ENCODE peak calls at places on chromosomes 13 and 19, in five cellular contexts. E is esophagus muscularis mucosa, U is right lobe of liver, A is WTC11, R is IMR-90. D is an unnamed sample.

GRCh38 chr13:51525567-51526165 is 58.6 kb upstream of the WDFY2 start:
- DNase-seq in E (no peak), U (no peak), R (peak; percentile 72), A (no peak), D (no peak)

GRCh38 chr19:45767410-45767880 is 1.6 kb downstream of the SIX5 start:
- DNase-seq in A (peak; percentile 69), R (peak; percentile 89), E (no peak), U (peak; percentile 79), D (peak; percentile 93)

GRCh38 chr19:17719730-17720486 is 628 bp downstream of the MAP1S start:
- DNase-seq in A (no peak), R (no peak), E (no peak), U (no peak), D (no peak)

GRCh38 chr19:13842294-13843103 is 34.4 kb upstream of the NANOS3 start:
- DNase-seq in A (peak; percentile 59), R (peak; percentile 65), E (no peak), U (peak; percentile 81), D (peak; percentile 93)

GRCh38 chr19:6048348-6048747 is 62.0 kb downstream of the RFX2 start:
- DNase-seq in U (no peak), A (no peak), E (peak; percentile 64), R (no peak), D (peak; percentile 72)

GRCh38 chr13:77532983-77533382 is 2.5 kb upstream of the SCEL start:
- DNase-seq in R (no peak), U (no peak), A (no peak), E (peak; percentile 37), D (no peak)

GRCh38 chr19:22612316-22612715 is 21.8 kb upstream of the ZNF492 start:
- DNase-seq in A (no peak), E (no peak), U (no peak), R (no peak), D (peak; percentile 30)

GRCh38 chr19:22610121-22610520 is 24.0 kb upstream of the ZNF492 start:
- DNase-seq in U (no peak), R (no peak), E (no peak), A (no peak), D (peak; percentile 59)

GRCh38 chr13:32837973-32838940 is 178.0 kb upstream of the KL start:
- DNase-seq in U (no peak), A (no peak), E (peak; percentile 80), R (no peak), D (no peak)

GRCh38 chr19:55641376-55642152 is 762 bp downstream of the ZNF580 start:
- DNase-seq in A (no peak), U (no peak), R (peak; percentile 18), E (no peak), D (no peak)

GRCh38 chr19:38142176-38143035 is 81.6 kb downstream of the DPF1 start:
- DNase-seq in U (no peak), R (peak; percentile 28), E (no peak), A (peak; percentile 87), D (no peak)

GRCh38 chr19:33186835-33187540 is 7.1 kb upstream of the LRP3 start:
- DNase-seq in R (no peak), A (peak; percentile 17), U (peak; percentile 45), E (no peak), D (no peak)

GRCh38 chr13:40666905-40667621 is 622 bp upstream of the FOXO1 start:
- DNase-seq in R (no peak), U (peak; percentile 81), A (peak; percentile 59), E (peak; percentile 95), D (no peak)

GRCh38 chr13:39501711-39502324 is 101.2 kb downstream of the LHFPL6 start:
- DNase-seq in U (no peak), E (no peak), R (no peak), A (no peak), D (no peak)

GRCh38 chr13:28574617-28575142 is 79.8 kb upstream of the FLT1 start:
- DNase-seq in U (no peak), A (no peak), R (peak; percentile 100), E (no peak), D (no peak)

GRCh38 chr13:109646423-109646822 is 140.0 kb downstream of the IRS2 start:
- DNase-seq in A (no peak), R (no peak), E (no peak), U (no peak), D (no peak)

GRCh38 chr19:3743486-3743885 is 18.0 kb downstream of the APBA3 start:
- DNase-seq in A (no peak), U (no peak), E (no peak), R (no peak), D (no peak)

GRCh38 chr19:45150731-45151725 is 9.8 kb downstream of the NKPD1 start:
- DNase-seq in E (no peak), A (no peak), R (no peak), U (no peak), D (no peak)

GRCh38 chr19:10379880-10380310 is 477 bp downstream of the TYK2 start:
- DNase-seq in U (no peak), A (no peak), R (no peak), E (no peak), D (no peak)

DNA sequence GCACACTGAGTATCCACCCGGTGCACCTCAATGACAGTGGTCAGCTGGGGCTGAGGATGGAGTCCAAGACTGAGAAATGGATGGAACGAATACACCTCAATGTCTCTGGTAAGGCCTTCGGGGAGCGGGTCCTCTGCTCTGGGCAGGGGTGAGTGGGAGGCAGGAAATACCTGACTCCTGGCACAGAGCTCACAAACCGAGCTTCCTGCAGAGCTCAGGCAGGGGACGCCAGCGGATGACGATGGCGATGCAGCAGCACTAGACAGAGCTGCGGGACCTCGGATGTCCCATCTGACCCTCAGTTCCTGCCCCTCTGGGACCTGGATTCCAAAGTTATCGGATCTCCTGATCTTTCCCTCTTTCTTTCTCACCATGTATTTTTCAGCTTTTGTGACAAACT is 3.8 kb downstream of the CD22 start:
- DNase-seq in R (no peak), U (no peak), E (no peak), A (no peak), D (no peak)
- TF ChIP-seq CTCF in R (no peak), U (no peak), E (no peak), A (no peak), D (no peak)

GRCh38 chr13:98411013-98411412 is 165.9 kb downstream of the STK24 start:
- DNase-seq in R (no peak), E (no peak), A (no peak), U (no peak), D (no peak)

GRCh38 chr13:98411617-98412310 is 165.1 kb downstream of the STK24 start:
- DNase-seq in R (no peak), A (no peak), U (no peak), E (no peak), D (no peak)

GRCh38 chr13:98415326-98416070 is 161.4 kb downstream of the STK24 start:
- DNase-seq in U (no peak), E (no peak), R (no peak), A (no peak), D (no peak)

GRCh38 chr13:98416408-98416807 is 160.5 kb downstream of the STK24 start:
- DNase-seq in R (no peak), E (no peak), U (no peak), A (no peak), D (no peak)

DNA sequence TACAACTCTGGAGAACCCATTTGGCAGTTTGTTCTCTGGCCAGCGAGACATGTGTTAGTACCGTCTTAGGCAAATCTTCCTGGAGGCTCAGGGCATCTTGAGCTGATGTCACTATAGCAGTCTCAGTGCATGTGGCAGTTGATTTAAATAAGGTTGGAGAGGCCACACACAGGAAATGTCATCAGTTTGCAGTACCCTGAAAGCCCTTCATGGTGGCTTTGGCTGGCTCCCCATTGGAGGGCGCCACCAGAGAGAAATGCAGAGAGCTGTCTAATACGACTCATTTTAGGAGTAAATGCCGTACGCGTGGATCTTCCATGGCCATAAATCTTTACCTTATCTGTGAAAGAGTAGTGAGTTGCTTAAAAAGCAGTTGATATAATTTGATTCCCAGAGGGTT is 163.1 kb downstream of the STK24 start:
- DNase-seq in R (no peak), A (no peak), U (no peak), E (no peak), D (no peak)
- TF ChIP-seq CTCF in R (no peak), A (no peak), U (no peak), E (no peak), D (no peak)

DNA sequence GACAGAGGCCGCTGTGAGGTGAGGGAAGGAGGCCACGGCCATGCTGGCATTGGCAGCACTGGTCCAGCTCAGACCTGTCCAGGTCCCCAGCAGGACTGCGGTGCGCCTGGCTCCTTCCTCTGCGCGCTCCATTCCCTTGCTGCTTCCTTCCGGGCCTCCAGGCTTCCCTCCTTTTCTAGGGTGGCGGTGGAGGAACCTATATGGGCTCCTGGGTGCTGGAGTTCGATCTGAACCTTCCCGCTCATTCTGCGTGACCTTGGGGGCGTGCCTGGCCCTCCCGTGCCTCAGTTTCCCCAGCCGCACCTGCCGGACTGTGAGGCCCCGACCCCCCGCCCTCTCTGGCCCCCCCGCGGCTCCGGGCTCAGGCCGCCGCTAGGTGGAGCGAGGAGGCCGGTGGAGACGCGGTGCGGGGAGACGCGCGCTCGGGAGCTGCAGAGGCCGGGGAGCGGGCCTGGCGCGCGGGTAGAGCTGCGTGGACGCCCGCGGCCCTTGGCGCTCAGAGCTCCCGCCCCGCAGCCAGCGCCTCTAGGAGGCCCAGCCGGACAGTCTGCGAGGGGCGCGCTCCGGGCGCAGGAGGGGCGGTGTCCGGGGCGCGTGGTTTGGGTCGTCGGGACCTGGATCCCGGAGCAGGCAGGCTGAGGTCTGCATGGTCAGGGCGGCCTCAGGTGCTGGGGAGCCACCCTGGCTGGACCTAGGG is 29.9 kb downstream of the EFNA2 start:
- DNase-seq in E (no peak), U (peak; percentile 67), A (peak; percentile 66), R (peak; percentile 25), D (no peak)
- TF ChIP-seq CTCF in E (peak; percentile 76), U (peak; percentile 61), A (peak; percentile 32), R (peak; percentile 68), D (peak; percentile 74)

DNA sequence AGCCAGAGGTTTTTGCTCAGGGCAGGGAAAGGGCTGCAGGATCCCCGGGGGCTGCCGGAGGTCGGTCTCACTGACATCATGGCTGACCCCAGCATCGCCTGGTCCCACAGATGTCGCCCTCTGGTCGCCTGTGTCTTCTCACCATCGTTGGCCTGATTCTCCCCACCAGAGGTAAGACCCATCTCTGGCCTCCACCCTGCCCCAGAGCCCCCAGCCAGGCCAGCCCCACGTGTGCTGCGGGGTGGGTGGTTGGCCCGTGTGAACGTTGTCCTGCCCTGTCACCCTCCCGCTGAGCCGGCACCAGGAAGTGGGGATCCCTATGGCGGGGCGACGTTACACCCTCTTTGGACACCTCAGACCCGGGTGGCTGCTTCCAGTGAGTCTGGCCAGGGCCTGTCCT is 906 bp downstream of the FXYD5 start:
- DNase-seq in E (no peak), U (no peak), A (no peak), R (no peak), D (no peak)
- TF ChIP-seq CTCF in E (no peak), U (no peak), A (no peak), R (no peak), D (no peak)

DNA sequence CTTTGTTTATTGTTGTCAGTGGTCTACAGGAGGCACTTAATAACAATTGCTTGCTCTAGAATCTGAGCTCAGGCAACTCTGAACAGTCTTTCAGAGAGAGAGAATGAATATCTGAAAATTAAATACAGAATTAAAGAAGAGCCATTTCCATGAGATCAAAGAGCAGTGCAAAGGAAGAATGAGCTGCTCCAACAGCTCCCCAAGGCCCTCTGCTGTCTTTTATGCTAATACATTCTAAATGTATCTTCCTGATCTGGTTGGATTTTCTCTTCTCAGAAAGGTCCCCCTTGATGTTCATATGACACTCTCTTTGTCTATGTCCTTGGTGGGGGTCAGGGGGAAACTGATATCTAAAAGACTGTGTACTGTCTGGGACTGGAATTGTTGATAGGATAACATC is 1029.6 kb downstream of the PCDH9 start:
- DNase-seq in E (no peak), R (no peak), A (no peak), U (no peak), D (no peak)
- TF ChIP-seq CTCF in E (no peak), R (peak; percentile 2), A (no peak), U (no peak), D (no peak)

D was measured in osteocyte.